ENCODE peak calls at places on chromosomes 5 and 9, in nine cellular contexts. Z is HepG2, J is Panc1, C is A549, W is HCT116, T is SK-N-SH, A is GM12878, F is K562, L is GM23338. N is an unnamed sample.

GRCh38 chr9:85414399-85414798 is 327.4 kb downstream of the AGTPBP1 start:
- DNase-seq in Z (no peak), J (no peak), C (no peak), W (no peak), T (no peak), A (no peak), F (no peak), L (no peak), N (no peak)

GRCh38 chr5:138574744-138575193 is 432 bp downstream of the HSPA9 start:
- DNase-seq in Z (no peak), J (no peak), C (peak; percentile 40), W (no peak), T (no peak), A (no peak), F (no peak), L (no peak), N (no peak)

GRCh38 chr5:93653716-93654115 is 70.7 kb downstream of the NR2F1 start:
- DNase-seq in Z (no peak), J (no peak), C (no peak), W (no peak), T (no peak), A (no peak), F (no peak), L (no peak), N (no peak)

GRCh38 chr5:72788851-72789505 is 27.5 kb upstream of the TNPO1 start:
- DNase-seq in Z (peak; percentile 12), J (no peak), C (peak; percentile 71), W (no peak), T (no peak), A (no peak), F (no peak), L (no peak), N (no peak)

GRCh38 chr5:107739661-107740060 is 68.9 kb upstream of the EFNA5 start:
- DNase-seq in Z (no peak), J (no peak), C (no peak), W (no peak), T (no peak), A (no peak), F (peak; percentile 0), L (no peak), N (no peak)

GRCh38 chr9:133750927-133751649 is 12.9 kb upstream of the SARDH start:
- DNase-seq in Z (no peak), J (no peak), C (no peak), W (no peak), T (no peak), A (no peak), F (no peak), L (no peak), N (no peak)

GRCh38 chr9:130122465-130122864 is 49.7 kb upstream of the NCS1 start:
- DNase-seq in Z (no peak), J (no peak), C (no peak), W (no peak), T (no peak), A (no peak), F (no peak), L (no peak), N (no peak)

GRCh38 chr9:28832168-28832567 is 1258.9 kb upstream of the C9orf72 start:
- DNase-seq in Z (no peak), J (no peak), C (no peak), W (no peak), T (no peak), A (no peak), F (no peak), L (no peak), N (no peak)

GRCh38 chr5:136089804-136090203 is 42.8 kb upstream of the SMAD5 start:
- DNase-seq in Z (no peak), J (no peak), C (no peak), W (no peak), T (no peak), A (no peak), F (no peak), L (no peak), N (no peak)

GRCh38 chr9:8769153-8769552 is 969.6 kb upstream of the DMAC1 start:
- DNase-seq in Z (no peak), J (no peak), C (no peak), W (no peak), T (no peak), A (no peak), F (no peak), L (no peak), N (no peak)

DNA sequence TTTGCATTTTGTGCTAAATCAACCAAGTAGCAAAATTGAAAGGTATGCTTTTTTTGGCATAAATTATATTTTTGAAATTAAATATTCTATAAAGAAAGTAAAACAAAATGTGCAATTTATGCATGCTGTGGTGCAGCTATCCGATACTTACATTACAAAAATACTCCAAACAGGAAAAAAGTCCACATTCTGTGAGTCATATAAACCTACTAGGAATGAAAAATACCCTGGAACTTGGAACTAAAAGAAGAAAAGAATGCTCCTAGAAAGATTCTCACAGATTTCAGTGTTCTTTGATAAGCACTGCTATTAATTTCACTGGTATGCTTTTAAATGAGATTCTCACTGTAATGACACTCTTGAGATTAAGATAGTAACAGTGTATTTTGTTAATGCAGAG is 92.6 kb downstream of the OSMR start:
- DNase-seq in Z (no peak), J (no peak), C (no peak), W (no peak), T (no peak), A (no peak), F (no peak), L (no peak), N (no peak)
- TF ChIP-seq REST in Z (no peak), J (no peak), C (no peak), W (no peak), T (no peak), A (no peak), F (no peak), L (no peak), N (no peak)

GRCh38 chr5:124797665-124798087 is 51.2 kb upstream of the ZNF608 start:
- DNase-seq in Z (no peak), J (no peak), C (no peak), W (no peak), T (no peak), A (no peak), F (peak; percentile 63), L (no peak), N (no peak)
- TF ChIP-seq REST in Z (no peak), J (no peak), C (no peak), W (no peak), T (no peak), A (no peak), F (no peak), L (no peak), N (no peak)

DNA sequence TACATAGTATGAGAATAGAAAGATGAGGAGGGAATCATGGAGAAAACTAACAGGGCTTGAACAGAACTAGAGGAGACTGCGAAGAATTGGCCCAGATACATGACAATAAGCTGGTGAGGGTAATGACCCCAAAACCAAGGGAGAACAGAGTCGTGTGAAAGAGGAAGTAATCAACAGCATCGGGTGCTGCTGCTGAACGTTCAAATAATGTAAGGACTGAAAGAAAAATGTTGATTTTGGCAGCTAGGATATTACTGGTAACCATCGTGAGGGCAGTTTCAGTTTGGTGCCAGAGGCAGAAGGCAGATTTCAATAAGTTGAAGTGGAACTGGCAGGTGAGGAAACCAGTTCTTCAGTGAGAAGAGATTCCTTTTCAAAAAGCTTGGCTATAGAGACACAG is 66.8 kb upstream of the SMC2 start:
- DNase-seq in Z (no peak), J (no peak), C (no peak), W (no peak), T (no peak), A (peak; percentile 7), F (no peak), L (no peak), N (no peak)
- TF ChIP-seq REST in Z (no peak), J (no peak), C (no peak), W (no peak), T (no peak), A (no peak), F (no peak), L (no peak), N (no peak)

DNA sequence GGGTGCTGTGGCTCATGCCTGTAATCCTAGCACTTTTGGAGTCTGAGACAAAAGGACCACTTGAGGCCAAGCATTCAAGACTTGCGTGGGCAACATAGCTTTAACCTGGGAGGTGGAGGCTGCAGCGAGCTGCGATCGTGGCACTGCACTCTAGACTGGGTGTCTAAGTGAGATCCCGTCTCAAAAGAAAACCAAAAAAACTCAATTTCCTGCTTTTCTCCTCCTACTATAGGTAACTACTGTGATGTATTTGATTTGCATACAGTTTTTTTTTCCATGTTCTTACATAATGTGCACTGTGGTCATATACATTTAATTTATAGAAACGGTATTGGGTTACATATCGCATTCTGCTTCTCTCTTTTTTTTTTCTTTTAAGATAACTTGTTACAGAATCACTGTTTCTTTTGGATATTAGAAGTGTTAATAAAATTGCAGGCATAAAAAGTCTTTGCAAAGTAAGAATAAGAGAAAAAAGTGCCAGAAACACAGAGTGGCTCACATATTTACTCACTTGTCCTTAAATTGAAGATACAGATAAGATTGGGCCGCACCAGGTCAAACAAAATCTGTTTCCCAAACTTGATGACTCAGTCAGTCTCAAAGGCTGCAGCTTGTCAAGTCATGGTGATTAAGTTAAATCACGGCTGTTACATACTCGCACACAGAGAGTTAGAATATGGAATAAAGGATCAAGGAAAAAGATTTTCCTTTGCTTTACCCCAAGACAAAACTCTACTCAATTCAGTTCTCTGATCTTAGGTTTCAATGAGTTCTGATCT is 2.0 kb upstream of the PTGR1 start:
- DNase-seq in Z (peak; percentile 70), J (no peak), C (peak; percentile 75), W (no peak), T (no peak), A (no peak), F (peak; percentile 32), L (no peak), N (no peak)
- TF ChIP-seq REST in Z (no peak), J (no peak), C (no peak), W (no peak), T (no peak), A (no peak), F (no peak), L (no peak), N (no peak)

GRCh38 chr5:40798012-40798855 is at the start of gene PRKAA1:
- DNase-seq in Z (peak; percentile 71), J (peak; percentile 73), C (peak; percentile 80), W (peak; percentile 61), T (peak; percentile 98), A (peak; percentile 20), F (peak; percentile 94), L (peak; percentile 93), N (peak; percentile 80)
- TF ChIP-seq REST in Z (no peak), J (no peak), C (no peak), W (no peak), T (no peak), A (no peak), F (no peak), L (no peak), N (no peak)